ENCODE peak calls at places on chromosomes 6 and 20, in eight cellular contexts. L is MM.1S, Z is kidney, Y is GM23338, P is sigmoid colon, S is ovary, V is PC-9, E is IMR-90. F is an unnamed sample.

GRCh38 chr6:147834377-147834776 is 325.9 kb downstream of the SAMD5 start:
- DNase-seq in Z (no peak), E (no peak), L (no peak), Y (no peak), S (no peak), V (no peak), P (no peak), F (no peak)

GRCh38 chr6:116268589-116269293 is 11.0 kb downstream of the TSPYL1 start:
- DNase-seq in P (no peak), Z (no peak), L (peak), V (no peak), S (no peak), Y (peak), E (peak), F (no peak)

GRCh38 chr20:4780245-4780644 is 58.5 kb downstream of the PRND start:
- DNase-seq in Z (no peak), L (no peak), Y (peak), E (no peak), S (no peak), P (no peak), V (no peak), F (no peak)

GRCh38 chr20:13799974-13800373 is 15.1 kb downstream of the NDUFAF5 start:
- DNase-seq in L (no peak), Y (no peak), E (no peak), V (no peak), P (no peak), S (no peak), Z (no peak), F (no peak)

GRCh38 chr6:69852706-69853105 is 13.7 kb upstream of the COL19A1 start:
- DNase-seq in E (no peak), Y (no peak), P (no peak), V (no peak), L (no peak), Z (no peak), S (no peak), F (no peak)

GRCh38 chr6:6811151-6812002 is 222.9 kb downstream of the LY86 start:
- DNase-seq in V (peak), S (peak), Y (peak), E (peak), L (peak), P (no peak), Z (no peak), F (no peak)

GRCh38 chr6:74574794-74575193 is 631.1 kb downstream of the COL12A1 start:
- DNase-seq in Z (no peak), S (no peak), Y (peak), P (no peak), E (peak), V (no peak), L (peak), F (no peak)

GRCh38 chr6:19380287-19380686 is 456.9 kb upstream of the ID4 start:
- DNase-seq in E (no peak), V (no peak), P (no peak), Z (no peak), L (no peak), Y (no peak), S (no peak), F (no peak)

GRCh38 chr6:161482517-161482903 is 208.6 kb upstream of the AGPAT4 start:
- DNase-seq in L (no peak), Y (no peak), P (no peak), S (no peak), Z (no peak), E (no peak), V (no peak), F (no peak)

GRCh38 chr6:108765495-108765894 is 82.7 kb upstream of the ARMC2 start:
- DNase-seq in E (no peak), Y (no peak), P (no peak), V (no peak), Z (no peak), L (no peak), S (no peak), F (no peak)

GRCh38 chr6:134447423-134447822 is 129.5 kb upstream of the SGK1 start:
- DNase-seq in E (peak), Y (no peak), S (no peak), L (no peak), Z (no peak), P (no peak), V (no peak), F (no peak)

GRCh38 chr20:64161595-64162238 is 2.5 kb upstream of the MYT1 start:
- DNase-seq in P (no peak), L (no peak), E (peak), Y (peak), V (peak), Z (peak), S (peak), F (no peak)

GRCh38 chr20:33576432-33576883 is 85.7 kb upstream of the C20orf144 start:
- DNase-seq in Y (peak), E (peak), V (no peak), Z (no peak), S (no peak), P (no peak), L (no peak), F (no peak)
- H3K27ac ChIP-seq in Y (no peak), E (no peak), V (no peak), Z (no peak), S (no peak), P (peak), L (no peak), F (no peak)

GRCh38 chr6:563863-564262 is 93.0 kb downstream of the HUS1B start:
- DNase-seq in L (no peak), V (no peak), E (no peak), Z (no peak), Y (no peak), P (no peak), S (no peak), F (no peak)

GRCh38 chr6:558959-559358 is 97.9 kb downstream of the HUS1B start:
- DNase-seq in V (no peak), L (no peak), Z (no peak), E (no peak), Y (no peak), S (no peak), P (no peak), F (no peak)

GRCh38 chr6:562052-562676 is 94.7 kb downstream of the HUS1B start:
- DNase-seq in L (no peak), Z (peak), E (no peak), P (no peak), S (no peak), Y (no peak), V (no peak), F (no peak)

GRCh38 chr6:558089-558488 is 98.8 kb downstream of the HUS1B start:
- DNase-seq in Y (no peak), E (no peak), V (no peak), P (no peak), Z (no peak), L (peak), S (no peak), F (no peak)
- TF ChIP-seq CTCF in Y (peak), E (peak), V (no peak), P (no peak), Z (no peak), L (peak), S (no peak), F (no peak)

GRCh38 chr6:159837141-159837490 is 37.0 kb downstream of the PNLDC1 start:
- DNase-seq in E (no peak), Z (no peak), S (no peak), L (no peak), V (no peak), P (no peak), Y (no peak), F (no peak)
- H3K27ac ChIP-seq in E (no peak), Z (no peak), S (peak), L (no peak), V (no peak), P (no peak), Y (no peak), F (peak)

GRCh38 chr6:55869731-55870130 is 5.7 kb downstream of the BMP5 start:
- DNase-seq in Z (no peak), V (peak), P (no peak), L (no peak), S (no peak), E (no peak), Y (no peak), F (no peak)
- TF ChIP-seq CTCF in Z (no peak), V (no peak), P (no peak), L (no peak), S (no peak), E (no peak), Y (no peak), F (no peak)

DNA sequence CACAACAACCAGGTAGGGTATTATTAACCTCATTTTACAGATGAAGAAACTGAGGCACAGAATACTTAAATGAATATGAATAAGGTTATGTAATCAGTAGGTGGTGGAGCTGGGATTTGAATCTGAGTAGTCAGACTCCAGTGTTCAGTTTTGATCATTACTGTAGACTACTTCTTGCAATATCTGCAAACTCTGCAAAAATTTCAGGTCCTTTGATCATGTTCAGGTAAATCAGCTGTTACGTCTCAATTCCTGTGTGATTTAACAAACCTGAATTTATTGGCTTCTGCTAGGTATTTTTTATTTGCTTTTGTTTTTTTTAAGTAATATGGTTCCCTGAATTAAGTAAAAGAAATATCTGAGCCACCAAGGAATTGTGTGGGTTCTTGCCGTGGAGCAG is 70.7 kb upstream of the NOTCH4 start:
- DNase-seq in P (no peak), Y (no peak), L (no peak), S (no peak), E (no peak), V (no peak), Z (no peak), F (no peak)
- H3K27ac ChIP-seq in P (no peak), Y (no peak), L (no peak), S (no peak), E (no peak), V (no peak), Z (no peak), F (no peak)

F was measured in coronary artery.